ENCODE peak calls at places on chromosome 17, in five cellular contexts. C is H9, O is neuronal stem cell, D is IMR-90, T is trophoblast cell. I is an unnamed sample.

GRCh38 chr17:62703269-62703775 is 75.9 kb downstream of the MRC2 start:
- DNase-seq in C (no peak), O (no peak), D (peak), T (no peak), I (peak)

GRCh38 chr17:78127240-78127887 is 1.2 kb downstream of the TMC6 start:
- DNase-seq in C (peak), O (no peak), D (no peak), T (no peak), I (peak)

GRCh38 chr17:40951011-40951622 is 13.7 kb upstream of the KRT23 start:
- DNase-seq in C (no peak), O (no peak), D (no peak), T (no peak), I (no peak)

GRCh38 chr17:57518587-57519118 is 226.4 kb downstream of the CCDC182 start:
- DNase-seq in C (no peak), O (no peak), D (no peak), T (peak), I (peak)

GRCh38 chr17:47203984-47204721 is 5.0 kb upstream of the MYL4 start:
- DNase-seq in C (no peak), O (no peak), D (peak), T (no peak), I (peak)

GRCh38 chr17:12089809-12090384 is 69.2 kb downstream of the MAP2K4 start:
- DNase-seq in C (no peak), O (no peak), D (peak), T (no peak), I (peak)

GRCh38 chr17:35097776-35098175 is 21.9 kb downstream of the RAD51D start:
- DNase-seq in C (no peak), O (no peak), D (no peak), T (no peak), I (no peak)

GRCh38 chr17:31054761-31055160 is 40.0 kb upstream of the NF1 start:
- DNase-seq in C (no peak), O (no peak), D (no peak), T (no peak), I (no peak)

GRCh38 chr17:64683791-64684190 is 21.7 kb upstream of the SMURF2 start:
- DNase-seq in C (no peak), O (no peak), D (peak), T (no peak), I (no peak)

GRCh38 chr17:9364837-9365430 is 210.7 kb downstream of the STX8 start:
- DNase-seq in C (no peak), O (no peak), D (peak), T (no peak), I (no peak)

GRCh38 chr17:70521821-70522256 is 352.5 kb downstream of the KCNJ2 start:
- DNase-seq in C (no peak), O (no peak), D (peak), T (no peak), I (no peak)

GRCh38 chr17:58344047-58344790 is 7.8 kb downstream of the SUPT4H1 start:
- DNase-seq in C (no peak), O (no peak), D (no peak), T (no peak), I (no peak)

GRCh38 chr17:67671492-67671891 is 46.2 kb upstream of the NOL11 start:
- DNase-seq in C (no peak), O (no peak), D (peak), T (no peak), I (no peak)

GRCh38 chr17:67662712-67663111 is 55.0 kb upstream of the NOL11 start:
- DNase-seq in C (no peak), O (no peak), D (no peak), T (no peak), I (no peak)

GRCh38 chr17:67663445-67663844 is 54.3 kb upstream of the NOL11 start:
- DNase-seq in C (no peak), O (no peak), D (no peak), T (no peak), I (no peak)

GRCh38 chr17:67666028-67666427 is 51.7 kb upstream of the NOL11 start:
- DNase-seq in C (no peak), O (no peak), D (no peak), T (no peak), I (no peak)

GRCh38 chr17:67666710-67667109 is 51.0 kb upstream of the NOL11 start:
- DNase-seq in C (no peak), O (no peak), D (no peak), T (no peak), I (no peak)
- H4K8ac ChIP-seq in C (no peak), O (no peak), D (no peak), T (no peak), I (no peak)

GRCh38 chr17:16463341-16464000 is 28.5 kb downstream of the LRRC75A start:
- DNase-seq in C (peak), O (no peak), D (peak), T (no peak), I (peak)
- H2AFZ ChIP-seq in C (no peak), O (no peak), D (peak), T (no peak), I (no peak)

GRCh38 chr17:81082177-81083073 is 47.5 kb downstream of the BAIAP2 start:
- DNase-seq in C (no peak), O (no peak), D (no peak), T (no peak), I (no peak)
- H4K8ac ChIP-seq in C (no peak), O (no peak), D (no peak), T (no peak), I (no peak)

DNA sequence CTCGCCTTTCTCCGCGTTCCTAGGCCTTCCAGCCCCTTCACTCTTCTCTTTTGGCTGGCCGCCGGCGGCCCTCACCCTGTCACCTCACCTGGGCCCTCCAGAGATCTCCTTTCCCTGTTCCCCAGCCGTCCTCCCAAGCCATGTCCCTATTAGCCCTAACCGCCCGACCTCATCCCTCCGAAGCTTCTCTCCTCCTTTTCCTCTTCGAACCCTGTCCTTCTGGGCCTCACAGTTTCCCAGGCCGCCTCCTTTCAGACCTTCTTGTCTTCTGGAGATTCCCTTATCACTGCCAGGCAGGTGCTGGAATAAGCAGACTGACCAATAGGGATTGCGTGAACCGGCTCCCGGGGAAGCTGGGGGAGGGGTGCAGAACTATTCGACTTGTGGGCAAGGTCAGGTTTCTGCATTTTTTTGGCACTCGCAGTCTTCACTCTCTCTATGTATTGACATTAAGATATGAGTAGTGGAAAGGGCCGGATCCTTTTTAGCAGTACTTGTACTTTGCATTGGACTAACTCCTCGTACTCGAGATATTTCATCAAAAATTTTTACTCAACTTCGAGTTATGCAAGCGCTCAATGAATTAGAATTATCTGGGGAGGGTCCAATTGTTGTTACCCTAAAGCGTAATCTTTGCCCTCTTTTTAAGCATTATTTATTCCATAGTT is 689 bp downstream of the RHOT1 start:
- DNase-seq in C (peak), O (peak), D (peak), T (peak), I (peak)
- H2AFZ ChIP-seq in C (no peak), O (peak), D (peak), T (peak), I (peak)

I was measured in mesenchymal stem cell.